ENCODE peak calls at places on chromosomes 16 and 17, in five cellular contexts. S, G, I, H and L are unnamed samples.

GRCh38 chr17:71329310-71330098 is 791.3 kb upstream of the SOX9 start:
- DNase-seq in S (no peak), G (no peak), I (no peak), H (no peak), L (no peak)

GRCh38 chr17:70405492-70406220 is 236.3 kb downstream of the KCNJ2 start:
- DNase-seq in S (peak), G (peak), I (no peak), H (no peak), L (no peak)

GRCh38 chr17:29292992-29293889 is 707 bp downstream of the NUFIP2 start:
- DNase-seq in S (peak), G (peak), I (peak), H (peak), L (peak)

GRCh38 chr17:82094931-82095776 is 2.9 kb downstream of the FASN start:
- DNase-seq in S (no peak), G (no peak), I (no peak), H (no peak), L (no peak)

GRCh38 chr17:68085751-68086445 is 50.4 kb downstream of the KPNA2 start:
- DNase-seq in S (no peak), G (no peak), I (no peak), H (no peak), L (no peak)

GRCh38 chr17:74123350-74123749 is 80.1 kb upstream of the RPL38 start:
- DNase-seq in S (peak), G (no peak), I (no peak), H (no peak), L (no peak)

GRCh38 chr16:22141746-22142145 is 20.6 kb upstream of the SDR42E2 start:
- DNase-seq in S (peak), G (peak), I (no peak), H (no peak), L (no peak)

GRCh38 chr17:38848557-38848891 is 5.0 kb downstream of the RPL23 start:
- DNase-seq in S (no peak), G (no peak), I (no peak), H (no peak), L (no peak)

GRCh38 chr16:70757183-70757582 is 43.8 kb downstream of the VAC14 start:
- DNase-seq in S (no peak), G (no peak), I (peak), H (no peak), L (no peak)

GRCh38 chr17:78905111-78905510 is 2.1 kb upstream of the CEP295NL start:
- DNase-seq in S (peak), G (no peak), I (no peak), H (no peak), L (no peak)

GRCh38 chr17:17140590-17140980 is 65.5 kb downstream of the PLD6 start:
- DNase-seq in S (peak), G (peak), I (no peak), H (no peak), L (no peak)